ENCODE peak calls at places on chromosome 10, in seven cellular contexts. J, S, K, M, C, F and L are unnamed samples. For H3K4me1, the result is how much of the 10 kb centered on the place peaks cover.

GRCh38 chr10:61750943-61751471 is 88.3 kb downstream of the CABCOCO1 start:
- DNase-seq in S (peak), K (peak), J (peak), C (peak), M (peak), F (peak), L (peak)

GRCh38 chr10:6045600-6046457 is 16.3 kb downstream of the IL2RA start:
- DNase-seq in C (no peak), K (no peak), F (peak), S (no peak), J (no peak), M (no peak), L (no peak)

GRCh38 chr10:3805227-3805790 is 20.3 kb upstream of the KLF6 start:
- DNase-seq in M (peak), J (no peak), S (peak), K (peak), C (no peak), F (peak), L (no peak)

GRCh38 chr10:97915761-97916160 is 66.1 kb downstream of the GOLGA7B start:
- DNase-seq in J (no peak), M (no peak), C (no peak), K (no peak), S (no peak), F (no peak), L (no peak)

GRCh38 chr10:118569241-118569881 is 26.1 kb downstream of the PRLHR start:
- DNase-seq in K (no peak), F (no peak), S (no peak), C (no peak), J (no peak), M (peak), L (no peak)

GRCh38 chr10:93954726-93955363 is 38.9 kb upstream of the PLCE1 start:
- DNase-seq in S (no peak), J (no peak), F (no peak), C (no peak), M (no peak), K (no peak), L (no peak)

GRCh38 chr10:119454231-119454804 is 88.2 kb downstream of the RGS10 start:
- DNase-seq in J (no peak), S (no peak), F (no peak), M (no peak), K (no peak), C (no peak), L (no peak)

GRCh38 chr10:96448021-96448457 is 65.7 kb downstream of the TLL2 start:
- DNase-seq in J (no peak), C (peak), S (no peak), K (no peak), F (peak), M (peak), L (peak)

GRCh38 chr10:86659721-86660438 is 5.5 kb downstream of the OPN4 start:
- DNase-seq in S (no peak), C (peak), M (no peak), J (no peak), F (no peak), K (no peak), L (peak)

GRCh38 chr10:94005050-94005449 is 11.3 kb downstream of the PLCE1 start:
- DNase-seq in S (no peak), F (no peak), J (no peak), C (no peak), M (peak), K (no peak), L (no peak)

GRCh38 chr10:125146791-125147604 is 13.4 kb downstream of the CTBP2 start:
- DNase-seq in C (no peak), M (no peak), J (peak), F (no peak), K (no peak), S (peak), L (no peak)
- H3K27ac ChIP-seq in C (peak), M (no peak), J (peak), F (no peak), K (no peak), S (peak), L (peak)

DNA sequence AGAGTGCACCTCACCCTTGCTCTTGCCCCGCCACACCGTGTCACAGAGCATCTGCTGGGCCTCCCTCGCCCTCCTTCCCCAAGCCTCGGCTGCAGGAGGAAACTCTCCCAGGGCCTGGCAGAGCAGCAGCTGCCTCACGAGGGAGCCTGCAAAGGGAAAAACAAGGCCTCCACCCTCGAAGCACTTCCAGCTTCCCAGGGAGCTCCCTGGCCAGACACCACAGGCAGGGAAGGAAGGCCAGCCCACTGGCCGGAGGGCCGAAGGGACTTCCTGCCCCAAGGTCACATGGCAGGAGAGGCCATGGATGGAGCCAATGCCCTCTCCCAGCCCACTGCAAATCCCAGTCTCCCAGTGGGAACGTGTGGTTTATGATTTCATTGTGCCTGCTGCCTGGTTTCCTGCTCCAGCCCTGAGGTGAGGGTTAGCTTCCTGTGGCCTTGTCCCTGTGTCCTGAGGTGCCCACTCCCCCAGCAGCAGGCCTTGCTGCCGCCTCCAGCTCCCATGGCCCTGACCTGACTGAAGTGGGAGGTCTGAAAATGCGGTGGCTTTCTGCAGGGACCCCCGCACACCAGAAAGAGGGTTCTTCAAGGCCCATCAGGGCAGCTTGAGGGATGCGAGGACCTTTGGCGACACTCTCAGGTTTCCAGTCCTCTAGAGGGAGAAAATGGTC is 100.5 kb upstream of the PPIF start:
- DNase-seq in F (peak), S (peak), C (peak), M (peak), J (no peak), K (no peak), L (peak)
- H3K4me1 ChIP-seq in F (half or more), S (half or more), C (half or more), M (under half), J (half or more), K (under half), L (half or more)

GRCh38 chr10:13922591-13922990 is 335.8 kb downstream of the PRPF18 start:
- DNase-seq in F (no peak), M (no peak), C (no peak), K (no peak), S (no peak), J (no peak), L (no peak)
- H3K27ac ChIP-seq in F (no peak), M (no peak), C (no peak), K (no peak), S (no peak), J (no peak), L (no peak)

GRCh38 chr10:92506336-92506735 is 67.6 kb downstream of the IDE start:
- DNase-seq in S (no peak), J (no peak), K (no peak), F (no peak), M (no peak), C (no peak), L (no peak)

GRCh38 chr10:92505044-92505443 is 68.8 kb downstream of the IDE start:
- DNase-seq in J (no peak), M (no peak), C (no peak), S (no peak), K (no peak), F (no peak), L (no peak)

DNA sequence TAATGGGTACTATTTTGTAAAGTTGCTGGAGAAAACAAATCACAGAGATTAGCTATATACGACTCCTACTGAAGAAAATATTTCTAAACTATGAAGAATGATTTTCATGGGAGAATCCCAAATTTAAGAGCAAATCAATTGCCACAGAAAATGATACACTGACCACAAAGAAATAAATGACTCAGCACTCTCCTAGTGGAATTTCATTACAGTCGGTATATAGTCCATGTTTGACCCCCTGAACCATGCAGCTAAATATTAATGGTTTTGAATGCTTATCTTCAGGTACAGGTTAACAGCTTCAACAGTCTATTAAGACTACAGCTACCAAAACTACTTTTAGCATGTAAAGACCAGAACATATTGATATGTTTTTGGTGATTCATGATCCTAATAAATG is 65.0 kb downstream of the IDE start:
- DNase-seq in S (no peak), M (no peak), K (no peak), J (no peak), F (no peak), C (no peak), L (no peak)
- H3K4me1 ChIP-seq in S (under half), M (under half), K (under half), J (under half), F (under half), C (under half), L (under half)

DNA sequence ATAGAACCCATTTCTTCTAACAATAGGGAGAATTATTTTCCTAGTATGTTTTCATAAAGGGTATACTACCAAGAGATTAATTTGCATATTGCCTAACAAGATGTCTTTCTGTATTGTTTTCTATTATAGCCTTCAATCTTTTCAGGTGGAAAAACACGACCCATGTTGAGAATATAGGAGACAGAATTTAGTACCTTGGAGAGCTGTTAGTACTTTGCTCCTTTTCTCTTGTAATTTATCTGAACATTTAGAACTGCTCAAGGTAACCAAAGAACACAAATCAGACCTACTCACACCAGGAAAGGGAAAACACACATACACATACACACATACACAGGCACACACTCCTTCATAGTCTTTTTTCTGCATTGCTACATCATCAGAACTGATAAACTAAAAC is 7.8 kb upstream of the TRDMT1 start:
- DNase-seq in C (no peak), F (no peak), S (no peak), M (no peak), J (no peak), K (no peak), L (no peak)
- H3K27ac ChIP-seq in C (no peak), F (no peak), S (no peak), M (no peak), J (no peak), K (no peak), L (no peak)

GRCh38 chr10:45000138-45000763 is 472 bp upstream of the ZNF22 start:
- DNase-seq in J (no peak), F (peak), C (peak), M (peak), S (peak), K (no peak), L (peak)
- H3K4me1 ChIP-seq in J (half or more), F (half or more), C (under half), M (under half), S (half or more), K (under half), L (half or more)

DNA sequence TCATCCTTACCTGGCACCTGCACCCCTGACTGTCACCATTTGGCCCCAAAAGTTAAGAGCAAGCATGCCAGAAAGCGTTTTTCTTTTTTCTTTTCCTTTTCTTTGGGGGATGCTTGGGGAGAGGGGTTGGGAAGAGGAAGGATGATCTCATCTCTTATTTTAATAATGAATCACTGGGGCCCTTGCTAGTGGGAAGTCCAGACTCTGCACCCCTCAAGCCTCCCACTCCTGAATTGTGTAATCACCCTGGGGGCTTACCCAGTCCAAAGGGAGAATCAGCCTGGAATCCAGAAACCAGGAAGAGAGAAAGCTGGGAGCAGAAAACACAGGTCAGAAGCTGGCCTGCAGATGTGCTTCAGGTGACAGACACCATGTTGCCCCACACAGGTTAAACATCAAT is 14.7 kb upstream of the HABP2 start:
- DNase-seq in J (no peak), M (no peak), C (no peak), F (no peak), S (no peak), K (no peak), L (no peak)
- H3K27ac ChIP-seq in J (no peak), M (no peak), C (no peak), F (no peak), S (no peak), K (no peak), L (no peak)

DNA sequence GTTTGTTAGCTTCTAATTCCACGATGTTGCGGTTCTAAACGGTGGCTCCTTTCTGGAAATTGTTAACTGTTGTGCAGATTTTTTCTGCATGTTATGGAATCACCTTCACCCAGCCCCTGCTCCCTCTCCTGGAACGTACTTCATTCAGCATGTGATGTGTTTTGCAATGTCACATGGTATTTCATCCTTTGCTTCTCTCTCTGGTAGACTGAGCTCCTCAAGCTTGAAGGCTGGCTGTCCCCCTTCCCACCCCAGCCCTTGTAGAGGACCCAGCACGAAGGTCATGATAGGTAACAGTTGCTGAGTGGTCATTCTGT is 4.4 kb downstream of the PPP2R2D start:
- DNase-seq in S (no peak), M (no peak), K (no peak), J (no peak), F (no peak), C (no peak), L (no peak)
- H3K4me1 ChIP-seq in S (half or more), M (under half), K (under half), J (half or more), F (half or more), C (under half), L (half or more)

GRCh38 chr10:59895629-59896116 is 10.7 kb downstream of the CCDC6 start:
- DNase-seq in S (peak), M (no peak), F (peak), C (no peak), K (no peak), J (peak), L (no peak)
- H3K27ac ChIP-seq in S (peak), M (peak), F (no peak), C (peak), K (no peak), J (peak), L (peak)

GRCh38 chr10:74006269-74006668 is 8.4 kb downstream of the VCL start:
- DNase-seq in C (no peak), M (no peak), K (no peak), F (no peak), J (no peak), S (no peak), L (no peak)
- H3K4me1 ChIP-seq in C (under half), M (under half), K (half or more), F (under half), J (half or more), S (under half), L (half or more)